ENCODE peak calls at places on chromosomes 13 and 19, in five cellular contexts. Y is foreskin keratinocyte, Q is SK-N-SH, G is heart left ventricle, R is Calu3. T is an unnamed sample.
A peak's percentile ranks its signal among the peaks of the same experiment; 100 is the strongest.

GRCh38 chr13:79779761-79780160 is 298.8 kb downstream of the NDFIP2 start:
- DNase-seq in Y (peak; percentile 70), Q (no peak), G (peak; percentile 34), R (no peak), T (no peak)

GRCh38 chr13:33644607-33645543 is 173.1 kb upstream of the RFC3 start:
- DNase-seq in Y (no peak), Q (no peak), G (peak; percentile 34), R (no peak), T (no peak)

GRCh38 chr19:35468637-35469036 is 20.6 kb downstream of the FFAR2 start:
- DNase-seq in Y (peak; percentile 22), Q (peak; percentile 45), G (peak; percentile 50), R (peak; percentile 70), T (no peak)

GRCh38 chr19:3367572-3368440 is 1.4 kb downstream of the NFIC start:
- DNase-seq in Y (no peak), Q (peak; percentile 56), G (no peak), R (no peak), T (no peak)

GRCh38 chr13:111204438-111205177 is 89.5 kb downstream of the ARHGEF7 start:
- DNase-seq in Y (peak; percentile 39), Q (peak; percentile 57), G (peak; percentile 83), R (no peak), T (no peak)

GRCh38 chr13:63367522-63368198 is 1952.0 kb upstream of the PCDH20 start:
- DNase-seq in Y (no peak), Q (no peak), G (no peak), R (no peak), T (no peak)

GRCh38 chr19:2474232-2475017 is 1.5 kb upstream of the GADD45B start:
- DNase-seq in Y (peak; percentile 63), Q (peak; percentile 95), G (peak; percentile 90), R (peak; percentile 87), T (peak; percentile 60)

GRCh38 chr13:53045110-53045509 is 16.5 kb downstream of the OLFM4 start:
- DNase-seq in Y (no peak), Q (peak; percentile 21), G (no peak), R (no peak), T (no peak)

GRCh38 chr19:43724896-43725295 is 9.0 kb downstream of the IRGC start:
- DNase-seq in Y (no peak), Q (no peak), G (no peak), R (no peak), T (no peak)

GRCh38 chr19:40413291-40413994 is at the start of gene PRX:
- DNase-seq in Y (no peak), Q (peak; percentile 72), G (peak; percentile 18), R (no peak), T (no peak)

GRCh38 chr19:12453495-12453894 is 12.7 kb upstream of the ZNF443 start:
- DNase-seq in Y (peak; percentile 20), Q (no peak), G (no peak), R (peak; percentile 32), T (no peak)

GRCh38 chr19:15379996-15380647 is 535 bp upstream of the AKAP8 start:
- DNase-seq in Y (peak; percentile 58), Q (no peak), G (peak; percentile 57), R (peak; percentile 54), T (no peak)

GRCh38 chr19:55442372-55443044 is 592 bp downstream of the SHISA7 start:
- DNase-seq in Y (no peak), Q (peak; percentile 59), G (no peak), R (no peak), T (no peak)

GRCh38 chr13:96898212-96898611 is 96.1 kb downstream of the OXGR1 start:
- DNase-seq in Y (peak; percentile 9), Q (no peak), G (no peak), R (no peak), T (no peak)

GRCh38 chr13:87498681-87499080 is 172.5 kb upstream of the SLITRK5 start:
- DNase-seq in Y (peak; percentile 32), Q (no peak), G (no peak), R (no peak), T (no peak)

GRCh38 chr13:26320766-26321165 is 66.8 kb downstream of the CDK8 start:
- DNase-seq in Y (no peak), Q (no peak), G (no peak), R (no peak), T (no peak)

GRCh38 chr19:5125797-5126497 is 157.0 kb downstream of the KDM4B start:
- DNase-seq in Y (no peak), Q (no peak), G (no peak), R (no peak), T (no peak)

GRCh38 chr19:55066107-55066709 is 3.3 kb upstream of the RDH13 start:
- DNase-seq in Y (peak; percentile 39), Q (no peak), G (no peak), R (no peak), T (no peak)

GRCh38 chr13:52061587-52061986 is 37.1 kb downstream of the UTP14C start:
- DNase-seq in Y (peak; percentile 74), Q (no peak), G (no peak), R (no peak), T (no peak)

GRCh38 chr19:42560731-42561130 is 32.5 kb upstream of the CEACAM1 start:
- DNase-seq in Y (no peak), Q (no peak), G (no peak), R (no peak), T (no peak)

GRCh38 chr19:4582980-4583842 is 23.7 kb upstream of the SEMA6B start:
- DNase-seq in Y (no peak), Q (peak; percentile 50), G (no peak), R (no peak), T (no peak)

GRCh38 chr19:51751655-51752054 is at the start of gene FPR1:
- DNase-seq in Y (peak; percentile 50), Q (no peak), G (no peak), R (peak; percentile 32), T (no peak)

GRCh38 chr13:99542788-99543406 is 41.6 kb downstream of the TM9SF2 start:
- DNase-seq in Y (no peak), Q (no peak), G (no peak), R (no peak), T (no peak)

GRCh38 chr13:41827507-41828213 is 133.2 kb downstream of the VWA8 start:
- DNase-seq in Y (peak; percentile 61), Q (no peak), G (no peak), R (peak; percentile 6), T (no peak)

GRCh38 chr13:40273173-40274000 is 393.1 kb downstream of the FOXO1 start:
- DNase-seq in Y (no peak), Q (no peak), G (no peak), R (no peak), T (peak; percentile 30)

GRCh38 chr13:64992314-64992713 is 2237.8 kb downstream of the PCDH9 start:
- DNase-seq in Y (no peak), Q (no peak), G (no peak), R (no peak), T (no peak)

GRCh38 chr19:29795882-29796523 is 15.8 kb upstream of the CCNE1 start:
- DNase-seq in Y (no peak), Q (no peak), G (no peak), R (no peak), T (no peak)

GRCh38 chr13:23876265-23876664 is 12.9 kb downstream of the MIPEP start:
- DNase-seq in Y (no peak), Q (peak; percentile 36), G (no peak), R (no peak), T (no peak)

GRCh38 chr13:36341718-36342117 is 4.5 kb downstream of the SPART start:
- DNase-seq in Y (peak; percentile 41), Q (no peak), G (no peak), R (no peak), T (no peak)

GRCh38 chr13:23883255-23883654 is 5.9 kb downstream of the MIPEP start:
- DNase-seq in Y (no peak), Q (no peak), G (no peak), R (no peak), T (no peak)

GRCh38 chr19:708154-709141 is at the start of gene PALM:
- DNase-seq in Y (no peak), Q (peak; percentile 90), G (no peak), R (no peak), T (no peak)

DNA sequence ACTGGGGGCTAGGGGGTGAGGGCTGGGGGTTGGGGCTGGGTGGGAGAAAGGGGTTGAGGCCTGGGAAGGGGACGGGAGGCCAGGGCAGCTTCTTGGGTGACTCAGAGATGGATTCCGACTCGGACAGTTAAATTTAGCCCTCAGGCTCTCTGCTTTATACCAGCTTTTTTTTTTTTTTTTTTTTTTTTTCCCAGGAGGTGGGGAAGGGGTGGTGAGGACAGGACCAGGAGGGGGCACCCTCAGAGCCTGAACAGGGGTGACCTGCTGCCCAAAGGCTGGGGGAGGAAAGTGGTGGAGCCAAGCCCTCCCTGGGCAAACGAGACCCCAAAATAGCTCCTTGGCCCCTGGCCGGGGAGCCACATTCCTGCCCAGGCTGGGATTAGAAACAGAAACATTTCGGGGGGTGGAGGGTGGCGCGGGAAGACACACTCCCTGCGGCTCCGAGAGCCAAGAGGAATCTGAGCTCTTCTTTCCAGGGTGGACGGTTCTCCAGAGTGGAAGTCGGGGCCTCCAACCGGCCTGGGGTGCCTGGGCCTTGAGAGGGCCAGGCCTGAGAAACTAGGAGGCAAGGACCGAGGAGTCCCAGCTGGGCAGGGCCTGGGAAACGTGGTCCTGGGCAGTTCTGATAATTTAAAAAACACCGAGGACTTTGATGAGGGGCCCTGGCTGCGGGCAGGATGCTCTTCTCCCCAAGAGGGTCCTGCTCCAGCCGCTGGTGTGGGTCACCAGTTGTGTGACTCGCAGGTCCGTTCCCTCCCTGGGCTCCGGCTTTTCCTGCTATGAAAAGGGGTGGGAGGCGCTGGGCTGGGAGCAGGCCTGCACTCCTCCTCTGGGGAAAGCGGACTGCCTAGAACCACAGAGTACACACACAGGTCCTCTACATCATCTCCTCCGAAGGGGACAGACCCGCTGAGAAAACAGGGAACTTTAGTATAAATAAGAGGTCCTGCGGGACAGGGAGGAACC is 813 bp upstream of the DMPK start:
- DNase-seq in Y (peak; percentile 51), Q (peak; percentile 58), G (peak; percentile 91), R (no peak), T (no peak)
- TF ChIP-seq CTCF in Y (no peak), Q (no peak), G (peak; percentile 18), R (no peak), T (no peak)

GRCh38 chr19:13530720-13531119 is 24.4 kb upstream of the CACNA1A start:
- DNase-seq in Y (no peak), Q (no peak), G (no peak), R (no peak), T (no peak)

GRCh38 chr19:13521066-13521465 is 14.8 kb upstream of the CACNA1A start:
- DNase-seq in Y (no peak), Q (no peak), G (no peak), R (no peak), T (no peak)

GRCh38 chr19:13526552-13526951 is 20.3 kb upstream of the CACNA1A start:
- DNase-seq in Y (peak; percentile 18), Q (no peak), G (no peak), R (peak; percentile 32), T (no peak)
- TF ChIP-seq CTCF in Y (peak; percentile 48), Q (peak; percentile 39), G (no peak), R (no peak), T (no peak)

GRCh38 chr19:39277598-39277997 is 9.4 kb downstream of the IFNL2 start:
- DNase-seq in Y (no peak), Q (no peak), G (no peak), R (peak; percentile 57), T (no peak)
- TF ChIP-seq CTCF in Y (no peak), Q (no peak), G (no peak), R (no peak), T (no peak)

GRCh38 chr19:50537769-50538230 is 24.1 kb upstream of the ASPDH start:
- DNase-seq in Y (peak; percentile 40), Q (peak; percentile 93), G (peak; percentile 86), R (peak; percentile 92), T (peak; percentile 94)
- TF ChIP-seq CTCF in Y (peak; percentile 86), Q (peak; percentile 87), G (peak; percentile 73), R (peak; percentile 80), T (peak; percentile 95)

T was measured in dorsolateral prefrontal cortex.